ENCODE peak calls at places on chromosomes 12 and 14, in five cellular contexts. F is GM12892, G is HepG2, L is GM12878, S is K562. W is an unnamed sample.

GRCh38 chr12:1104088-1104800 is 113.2 kb downstream of the ERC1 start:
- DNase-seq in F (no peak), G (no peak), L (no peak), S (no peak), W (no peak)

GRCh38 chr14:61616524-61617185 is 78.7 kb upstream of the HIF1A start:
- DNase-seq in F (no peak), G (peak; percentile 25), L (no peak), S (no peak), W (no peak)

GRCh38 chr14:50785506-50786063 is 45.4 kb downstream of the NIN start:
- DNase-seq in F (no peak), G (no peak), L (no peak), S (no peak), W (no peak)

GRCh38 chr12:71896171-71896570 is 42.5 kb upstream of the TPH2 start:
- DNase-seq in F (no peak), G (no peak), L (no peak), S (no peak), W (no peak)

GRCh38 chr12:64691227-64691792 is 67.9 kb downstream of the GNS start:
- DNase-seq in F (no peak), G (no peak), L (no peak), S (no peak), W (no peak)

GRCh38 chr12:114841557-114842251 is 157.7 kb upstream of the TBX3 start:
- DNase-seq in F (no peak), G (peak; percentile 90), L (no peak), S (no peak), W (no peak)

GRCh38 chr12:94643585-94643984 is 6.8 kb downstream of the TMCC3 start:
- DNase-seq in F (no peak), G (no peak), L (no peak), S (no peak), W (no peak)

GRCh38 chr12:108567974-108568652 is 5.7 kb downstream of the ISCU start:
- DNase-seq in F (no peak), G (no peak), L (peak; percentile 77), S (no peak), W (no peak)

GRCh38 chr12:1218369-1218768 is 227.3 kb downstream of the ERC1 start:
- DNase-seq in F (no peak), G (no peak), L (no peak), S (no peak), W (no peak)

GRCh38 chr12:11482955-11483354 is 87.6 kb upstream of the PRB2 start:
- DNase-seq in F (no peak), G (no peak), L (no peak), S (no peak), W (no peak)

GRCh38 chr12:12266873-12267634 is at the start of gene LRP6:
- DNase-seq in F (peak; percentile 76), G (peak; percentile 80), L (peak; percentile 40), S (peak; percentile 84), W (peak; percentile 86)

GRCh38 chr12:3077572-3078081 is 448 bp downstream of the TSPAN9 start:
- DNase-seq in F (no peak), G (no peak), L (no peak), S (no peak), W (no peak)

GRCh38 chr12:100493371-100494012 is 19.8 kb downstream of the NR1H4 start:
- DNase-seq in F (no peak), G (no peak), L (no peak), S (no peak), W (no peak)

GRCh38 chr12:34290191-34290995 is 268.1 kb downstream of the ALG10 start:
- DNase-seq in F (no peak), G (no peak), L (no peak), S (no peak), W (no peak)

GRCh38 chr12:96425973-96426372 is 25.7 kb upstream of the CDK17 start:
- DNase-seq in F (no peak), G (no peak), L (no peak), S (no peak), W (no peak)

GRCh38 chr12:9795945-9796344 is 31.3 kb upstream of the KLRF1 start:
- DNase-seq in F (no peak), G (no peak), L (no peak), S (no peak), W (no peak)

GRCh38 chr12:110498984-110499706 is 2.8 kb downstream of the VPS29 start:
- DNase-seq in F (no peak), G (peak; percentile 10), L (no peak), S (no peak), W (no peak)

GRCh38 chr12:110502449-110502738 is 263 bp downstream of the RAD9B start:
- DNase-seq in F (no peak), G (no peak), L (no peak), S (no peak), W (no peak)

GRCh38 chr12:110501378-110501721 is 561 bp downstream of the VPS29 start:
- DNase-seq in F (no peak), G (peak; percentile 38), L (no peak), S (no peak), W (peak; percentile 16)

GRCh38 chr12:110503432-110503831 is 1.3 kb downstream of the RAD9B start:
- DNase-seq in F (no peak), G (no peak), L (no peak), S (no peak), W (no peak)

GRCh38 chr12:110501722-110502448 is at the start of the genes RAD9B and VPS29:
- DNase-seq in F (peak; percentile 85), G (peak; percentile 94), L (peak; percentile 97), S (peak; percentile 94), W (peak; percentile 81)
- TF ChIP-seq POLR2A in F (peak; percentile 98), G (peak; percentile 91), L (peak; percentile 99), S (peak; percentile 97), W (peak; percentile 96)

GRCh38 chr12:104975621-104976343 is 10.3 kb upstream of the NOPCHAP1 start:
- DNase-seq in F (no peak), G (no peak), L (no peak), S (no peak), W (no peak)
- TF ChIP-seq TAF1 in F (no peak), G (no peak), L (no peak), S (no peak), W (no peak)

DNA sequence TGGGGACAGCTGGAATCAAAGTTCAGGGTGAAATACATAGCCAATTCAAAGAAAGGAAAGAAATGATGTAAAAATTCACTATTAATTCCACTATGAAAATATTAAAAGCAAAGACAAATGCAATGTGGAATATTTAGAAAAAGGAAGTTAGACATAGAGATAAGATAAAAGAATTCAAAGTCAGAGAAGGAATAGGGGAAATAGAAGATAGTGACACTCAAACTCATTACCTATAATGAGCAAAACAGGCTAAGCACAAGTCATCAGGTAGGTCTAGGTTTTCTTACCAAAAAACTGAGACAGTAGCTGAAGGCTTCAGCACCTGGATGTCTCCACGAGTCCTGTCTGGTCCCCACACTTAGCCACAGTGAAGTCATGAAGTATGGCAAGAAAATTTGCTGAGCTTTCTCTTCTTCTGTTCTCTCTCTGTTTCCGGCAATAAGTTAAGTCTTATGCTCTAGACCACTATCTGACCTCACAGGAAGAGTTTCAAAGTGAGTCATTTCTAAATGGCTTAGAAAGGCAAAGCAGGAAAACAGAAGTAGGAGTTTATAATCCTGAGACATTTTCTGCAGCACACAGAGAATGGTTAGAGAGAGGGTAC is at the start of gene C3AR1:
- DNase-seq in F (peak; percentile 29), G (no peak), L (no peak), S (no peak), W (peak; percentile 41)
- TF ChIP-seq POLR2AphosphoS5 in F (no peak), G (no peak), L (no peak), S (peak; percentile 20), W (no peak)

GRCh38 chr12:46385439-46385838 is 12.9 kb upstream of the SLC38A2 start:
- DNase-seq in F (no peak), G (peak; percentile 59), L (no peak), S (no peak), W (no peak)
- TF ChIP-seq POLR2A in F (no peak), G (peak; percentile 43), L (no peak), S (no peak), W (no peak)

DNA sequence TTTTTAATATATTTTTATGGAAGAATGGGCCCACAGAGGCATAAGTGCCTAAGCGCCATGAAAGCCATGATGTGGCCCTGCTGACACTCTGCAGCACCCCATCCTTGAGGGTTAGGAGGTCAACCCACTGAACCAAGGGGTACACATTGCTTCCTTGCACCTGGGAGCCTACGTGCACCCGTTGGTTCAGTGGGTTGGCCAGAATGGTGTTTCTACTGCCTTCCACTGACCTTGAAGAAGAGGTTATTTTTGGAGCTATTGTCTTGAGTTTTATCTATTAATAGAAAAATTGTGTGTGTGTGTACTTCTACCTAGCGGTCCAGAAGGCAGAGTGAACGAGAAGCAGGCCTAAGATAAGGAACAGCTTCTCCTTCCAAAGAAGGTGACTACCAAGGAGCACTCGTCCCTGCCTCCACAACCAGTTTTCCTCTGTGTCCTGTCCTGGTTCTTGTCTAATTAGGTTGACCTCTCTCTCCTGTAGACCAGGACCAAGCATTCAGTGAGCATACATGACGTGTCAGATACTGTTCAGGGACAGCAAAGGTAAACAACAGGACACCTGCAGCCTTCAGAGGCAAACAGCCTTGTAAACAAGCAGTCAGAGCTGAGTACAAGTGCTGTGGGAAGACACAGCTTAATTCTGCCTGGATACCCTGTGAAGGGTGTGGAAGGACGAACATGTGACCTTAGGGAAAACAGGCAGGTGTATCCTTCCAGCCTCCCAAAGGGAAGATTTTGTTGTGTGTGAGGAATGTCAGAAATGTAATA is 30.4 kb upstream of the PLEK2 start:
- DNase-seq in F (no peak), G (no peak), L (no peak), S (no peak), W (no peak)
- TF ChIP-seq TAF1 in F (no peak), G (no peak), L (no peak), S (no peak), W (no peak)

DNA sequence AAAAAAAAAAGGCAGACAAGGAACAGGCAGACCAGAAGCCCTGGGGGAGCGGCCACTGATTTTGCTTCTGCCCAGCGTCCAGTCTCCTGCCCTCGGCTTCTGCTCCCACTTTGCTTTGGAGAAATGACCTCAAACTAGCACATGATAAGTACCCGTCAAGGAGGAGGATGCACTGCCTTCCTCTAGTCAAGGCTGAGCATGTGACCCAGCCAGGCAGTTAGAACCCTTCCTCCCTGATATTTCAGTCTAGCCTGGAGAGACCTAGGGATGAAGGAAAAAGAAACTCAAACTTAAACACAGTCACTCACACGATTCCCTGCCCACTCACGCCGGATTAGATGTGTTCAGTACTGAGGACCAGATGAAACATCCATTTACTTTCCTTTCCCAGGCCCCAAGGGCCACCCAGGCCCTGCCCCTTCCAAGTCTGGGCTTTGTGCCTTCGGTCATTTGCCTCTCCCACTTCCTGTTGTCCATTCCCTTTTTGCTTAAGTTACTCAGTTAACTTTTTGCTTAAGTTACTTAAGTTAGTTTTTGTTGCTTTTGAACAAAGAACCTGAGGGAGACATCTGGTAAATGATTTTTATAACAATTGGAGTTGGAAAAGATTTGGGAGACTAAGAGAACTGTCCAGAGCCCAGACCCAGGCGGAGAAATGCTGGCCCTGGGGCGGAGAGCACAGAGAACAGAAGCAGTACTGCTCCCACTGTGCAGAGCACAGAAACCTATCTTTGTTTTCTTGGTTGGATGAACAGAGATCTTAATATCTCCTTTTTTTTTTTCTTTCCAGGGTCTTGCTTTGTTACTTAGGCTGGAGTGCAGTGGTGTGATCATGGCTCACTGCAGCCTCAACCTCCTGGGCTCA is 23.0 kb upstream of the TTC7B start:
- DNase-seq in F (no peak), G (no peak), L (no peak), S (no peak), W (no peak)
- TF ChIP-seq POLR2AphosphoS5 in F (no peak), G (no peak), L (no peak), S (no peak), W (no peak)

GRCh38 chr12:57451233-57451778 is 3.8 kb upstream of the INHBE start:
- DNase-seq in F (no peak), G (peak; percentile 94), L (no peak), S (no peak), W (no peak)
- TF ChIP-seq POLR2A in F (no peak), G (peak; percentile 52), L (no peak), S (no peak), W (no peak)

GRCh38 chr12:55336002-55336401 is 5.5 kb downstream of the OR6C3 start:
- DNase-seq in F (no peak), G (no peak), L (no peak), S (no peak), W (no peak)

GRCh38 chr12:55330446-55330845 is at the start of gene OR6C3:
- DNase-seq in F (no peak), G (no peak), L (no peak), S (no peak), W (no peak)
- TF ChIP-seq TAF1 in F (no peak), G (no peak), L (no peak), S (no peak), W (no peak)

W was measured in GM12891.